ENCODE peak calls at places on chromosomes 4 and X, in four cellular contexts. F, O, N and E are unnamed samples.

GRCh38 chr4:7635971-7636508 is 201.3 kb upstream of the PSAPL1 start:
- DNase-seq in F (peak), O (no peak), N (no peak), E (no peak)

GRCh38 chr4:23163649-23164436 is 471.1 kb downstream of the GBA3 start:
- DNase-seq in F (no peak), O (no peak), N (no peak), E (no peak)

GRCh38 chr4:25246680-25247611 is 13.1 kb downstream of the PI4K2B start:
- DNase-seq in F (no peak), O (no peak), N (no peak), E (no peak)

GRCh38 chr4:168667936-168668335 is 171.1 kb downstream of the PALLD start:
- DNase-seq in F (no peak), O (no peak), N (no peak), E (no peak)

GRCh38 chr4:53917719-53918118 is 146.7 kb downstream of the CHIC2 start:
- DNase-seq in F (no peak), O (no peak), N (no peak), E (no peak)

GRCh38 chr4:76307670-76308014 is 1.1 kb downstream of the STBD1 start:
- DNase-seq in F (no peak), O (no peak), N (peak), E (no peak)

GRCh38 chrX:150162141-150162540 is 201.0 kb upstream of the MAMLD1 start:
- DNase-seq in F (no peak), O (no peak), N (no peak), E (no peak)

GRCh38 chrX:9539611-9540387 is 74.9 kb downstream of the TBL1X start:
- DNase-seq in F (no peak), O (no peak), N (no peak), E (no peak)

GRCh38 chrX:69988955-69989394 is 60.8 kb downstream of the AWAT2 start:
- DNase-seq in F (peak), O (no peak), N (peak), E (no peak)

GRCh38 chrX:112819013-112819635 is 21.5 kb downstream of the AMOT start:
- DNase-seq in F (no peak), O (no peak), N (no peak), E (no peak)

GRCh38 chrX:123993326-123993725 is 31.8 kb downstream of the STAG2 start:
- DNase-seq in F (no peak), O (no peak), N (no peak), E (no peak)

GRCh38 chr4:113784497-113785254 is 23.1 kb upstream of the CAMK2D start:
- DNase-seq in F (no peak), O (no peak), N (no peak), E (no peak)

GRCh38 chr4:80138556-80139538 is 58.5 kb upstream of the PRDM8 start:
- DNase-seq in F (no peak), O (peak), N (no peak), E (peak)

GRCh38 chr4:32025840-32026459 is 1305.8 kb downstream of the PCDH7 start:
- DNase-seq in F (no peak), O (no peak), N (no peak), E (no peak)

GRCh38 chrX:840556-840955 is 210.0 kb downstream of the SHOX start:
- DNase-seq in F (no peak), O (no peak), N (no peak), E (no peak)

GRCh38 chr4:173289351-173289725 is 44.8 kb downstream of the HMGB2 start:
- DNase-seq in F (no peak), O (no peak), N (no peak), E (no peak)

GRCh38 chr4:136036744-136037143 is 1495.5 kb downstream of the PCDH18 start:
- DNase-seq in F (no peak), O (no peak), N (no peak), E (no peak)

GRCh38 chr4:47122592-47123291 is 91.4 kb downstream of the GABRB1 start:
- DNase-seq in F (no peak), O (no peak), N (no peak), E (peak)

DNA sequence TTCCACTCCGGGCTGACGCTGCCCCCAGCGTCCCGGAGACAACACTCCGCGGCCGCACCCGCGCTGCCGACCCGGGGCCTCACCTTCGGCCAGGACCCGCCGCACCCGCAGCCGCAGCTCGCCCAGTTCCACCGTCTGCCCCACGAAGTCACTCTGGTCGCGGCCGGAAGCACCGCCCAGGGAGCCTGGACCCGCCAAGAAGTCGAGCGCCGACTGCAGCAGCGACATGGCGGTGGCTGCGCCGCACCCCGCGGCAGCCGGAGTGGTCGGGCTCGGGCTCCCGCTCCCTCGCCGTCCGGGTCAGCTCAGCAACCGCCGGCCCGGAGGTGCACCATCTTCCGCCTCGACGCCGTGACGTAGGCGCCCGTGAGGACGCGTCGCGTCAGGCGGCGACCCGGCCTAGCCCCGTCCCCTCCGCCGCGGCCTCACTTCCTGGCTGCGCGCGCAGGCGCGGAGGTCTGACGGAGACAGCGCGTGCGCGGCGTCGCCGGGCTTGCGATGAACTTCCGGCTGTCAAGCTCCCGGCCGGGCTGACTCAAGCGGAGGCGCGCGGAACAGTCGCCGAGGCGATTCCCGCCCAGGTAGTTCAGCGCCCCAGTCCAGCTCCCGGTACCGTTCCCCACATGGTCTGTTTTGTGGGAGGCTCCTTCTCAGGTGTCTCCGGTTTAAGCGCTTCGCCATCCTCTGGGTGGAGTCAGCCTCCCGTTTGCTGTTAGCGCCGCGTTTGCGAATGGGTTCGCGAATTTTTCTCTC is at the start of the genes GAK and TMEM175:
- DNase-seq in F (peak), O (peak), N (peak), E (peak)
- TF ChIP-seq CTCF in F (no peak), O (no peak), N (no peak), E (peak)

GRCh38 chrX:109487640-109488039 is 5.8 kb upstream of the GUCY2F start:
- DNase-seq in F (no peak), O (no peak), N (no peak), E (no peak)
- TF ChIP-seq CTCF in F (no peak), O (no peak), N (no peak), E (no peak)

GRCh38 chr4:44740201-44740600 is 13.8 kb upstream of the GNPDA2 start:
- DNase-seq in F (no peak), O (no peak), N (no peak), E (no peak)

GRCh38 chr4:44736900-44737299 is 10.5 kb upstream of the GNPDA2 start:
- DNase-seq in F (no peak), O (no peak), N (no peak), E (no peak)

DNA sequence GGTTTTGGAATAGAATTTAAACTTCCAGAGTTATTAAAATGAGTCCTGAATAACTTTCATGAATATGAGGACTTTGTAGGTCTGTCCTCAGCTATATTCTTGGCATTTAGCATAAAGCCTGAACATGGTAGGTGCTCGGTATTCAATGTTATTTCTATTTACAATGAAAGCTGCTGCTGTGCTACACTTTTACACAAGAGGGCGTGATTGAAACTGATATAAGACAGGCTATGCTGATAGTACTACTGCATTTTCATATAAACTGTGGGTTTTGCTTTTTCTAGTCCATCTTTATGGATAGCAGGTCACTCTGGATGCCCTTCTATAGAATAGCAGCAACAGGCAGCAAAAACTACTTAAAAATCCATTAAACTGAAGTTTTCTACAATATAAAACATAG is 12.3 kb upstream of the GNPDA2 start:
- DNase-seq in F (no peak), O (no peak), N (no peak), E (peak)
- TF ChIP-seq CTCF in F (no peak), O (peak), N (peak), E (no peak)

DNA sequence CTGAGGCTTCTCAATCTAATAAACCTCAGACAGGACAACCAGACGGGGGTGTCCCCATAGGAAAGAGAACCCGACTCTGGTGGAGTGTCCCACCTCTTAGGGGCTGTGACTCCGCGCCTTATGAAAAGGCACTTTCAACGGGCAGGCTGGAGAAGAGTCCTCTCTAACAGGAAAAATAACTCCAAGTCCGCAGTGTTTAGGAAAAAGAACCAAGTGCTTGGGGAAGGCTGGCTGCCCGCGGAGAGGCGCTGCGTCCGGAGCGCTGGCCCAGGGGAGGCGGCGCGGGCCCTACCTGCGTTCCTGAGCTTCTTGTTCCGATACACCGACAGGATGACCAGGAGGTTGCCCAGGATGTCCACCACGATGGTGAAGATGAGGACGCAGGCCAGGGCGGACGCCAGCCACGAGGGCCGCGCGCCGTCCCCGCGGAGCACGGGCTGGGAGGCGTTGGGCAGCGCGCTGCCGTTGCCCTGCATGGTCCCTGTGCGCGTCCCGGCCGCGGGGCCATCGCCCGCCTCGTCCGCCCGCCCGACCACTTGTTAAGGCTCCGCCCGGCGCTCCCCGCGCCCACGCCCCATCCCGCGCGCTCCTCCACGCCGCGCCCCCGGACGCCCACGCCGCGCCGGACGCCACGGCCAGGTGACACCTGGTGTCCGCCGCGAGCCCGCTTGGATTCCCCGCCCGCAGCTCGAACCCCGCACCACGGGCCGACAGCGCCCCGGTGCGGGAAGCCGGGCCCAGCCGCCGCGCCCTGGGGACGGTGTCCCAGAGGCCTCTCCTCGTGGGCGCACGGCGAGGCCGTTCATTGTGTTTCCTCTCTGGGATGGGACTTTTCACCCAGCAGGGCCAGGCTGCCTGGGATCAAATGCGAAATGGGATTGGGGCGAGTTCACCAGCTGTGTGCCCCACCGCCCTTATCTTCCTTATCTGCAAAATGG is at the start of gene MTNR1A:
- DNase-seq in F (no peak), O (no peak), N (no peak), E (no peak)
- TF ChIP-seq CTCF in F (no peak), O (no peak), N (no peak), E (no peak)

DNA sequence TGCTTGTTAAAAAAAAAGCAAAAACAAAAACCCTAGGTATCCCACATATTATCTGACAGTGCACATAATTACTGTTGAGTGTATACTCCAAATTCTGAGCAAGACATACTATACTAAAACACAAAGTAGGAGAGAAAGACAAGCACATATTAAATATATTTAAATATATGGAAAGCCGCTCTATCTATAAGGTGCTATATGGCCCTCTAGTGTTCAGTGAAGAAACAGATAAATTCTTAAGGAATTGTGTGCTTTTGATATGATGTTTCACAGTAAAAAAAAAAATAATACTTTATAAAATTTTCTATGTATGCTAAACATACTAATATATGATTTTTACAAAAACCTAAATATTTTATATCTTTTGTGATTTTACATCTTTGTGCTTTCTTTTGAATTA is 137.8 kb downstream of the FBXW7 start:
- DNase-seq in F (no peak), O (no peak), N (no peak), E (no peak)
- TF ChIP-seq CTCF in F (no peak), O (peak), N (peak), E (no peak)

GRCh38 chr4:2220016-2220620 is 21.8 kb downstream of the HAUS3 start:
- DNase-seq in F (peak), O (peak), N (peak), E (peak)
- TF ChIP-seq CTCF in F (peak), O (peak), N (peak), E (peak)

GRCh38 chrX:107777536-107777832 is at the start of gene NCBP2L:
- DNase-seq in F (no peak), O (no peak), N (no peak), E (no peak)
- TF ChIP-seq CTCF in F (no peak), O (no peak), N (no peak), E (no peak)